ENCODE peak calls at places on chromosomes 4 and X, in five cellular contexts. W is HepG2, A is GM12878, V is K562, Q is HCT116. N is an unnamed sample.
A peak's percentile ranks its signal among the peaks of the same experiment; 100 is the strongest.

GRCh38 chrX:88746925-88747324 is at the start of gene CPXCR1:
- DNase-seq in Q (no peak), V (no peak), A (no peak), W (no peak), N (no peak)

GRCh38 chrX:110409925-110410324 is 51.3 kb downstream of the RTL9 start:
- DNase-seq in V (peak; percentile 70), Q (no peak), A (no peak), W (no peak), N (no peak)

GRCh38 chrX:47244676-47245075 is 11.9 kb downstream of the USP11 start:
- DNase-seq in W (no peak), V (no peak), Q (no peak), A (no peak), N (no peak)

GRCh38 chr4:7607156-7607910 is 172.6 kb upstream of the PSAPL1 start:
- DNase-seq in W (no peak), V (no peak), Q (no peak), A (no peak), N (no peak)

GRCh38 chr4:84232311-84233095 is 266.6 kb downstream of the NKX6-1 start:
- DNase-seq in Q (no peak), W (no peak), A (no peak), V (no peak), N (no peak)

GRCh38 chr4:21768349-21769310 is 179.9 kb downstream of the KCNIP4 start:
- DNase-seq in W (peak; percentile 28), V (peak; percentile 49), A (no peak), Q (peak; percentile 28), N (no peak)

GRCh38 chrX:2955838-2956237 is 26.7 kb upstream of the ARSD start:
- DNase-seq in W (no peak), V (no peak), Q (no peak), A (no peak), N (no peak)

GRCh38 chrX:39648548-39649254 is 449.1 kb downstream of the BCOR start:
- DNase-seq in Q (no peak), W (no peak), A (no peak), V (no peak), N (no peak)

GRCh38 chr4:10666616-10667015 is 18.0 kb downstream of the CLNK start:
- DNase-seq in Q (no peak), V (no peak), W (no peak), A (no peak), N (no peak)

GRCh38 chrX:38634665-38635064 is 73.3 kb downstream of the TSPAN7 start:
- DNase-seq in Q (no peak), V (peak; percentile 90), W (no peak), A (no peak), N (no peak)

GRCh38 chrX:40176256-40176978 is 78.7 kb upstream of the BCOR start:
- DNase-seq in A (no peak), Q (no peak), V (peak; percentile 73), W (peak; percentile 35), N (peak; percentile 56)

GRCh38 chr4:166622425-166622977 is 611.8 kb downstream of the SPOCK3 start:
- DNase-seq in W (no peak), V (no peak), Q (no peak), A (no peak), N (no peak)

GRCh38 chr4:152190907-152191306 is 345.0 kb downstream of the FBXW7 start:
- DNase-seq in Q (no peak), W (no peak), A (no peak), V (no peak), N (no peak)

GRCh38 chr4:98496446-98496845 is 162.0 kb downstream of the TSPAN5 start:
- DNase-seq in A (no peak), W (no peak), Q (no peak), V (no peak), N (no peak)

GRCh38 chr4:68466185-68466584 is 18.9 kb downstream of the TMPRSS11E start:
- DNase-seq in V (no peak), A (no peak), W (no peak), Q (peak; percentile 18), N (no peak)

GRCh38 chrX:42725196-42725595 is 52.8 kb downstream of the PPP1R2C start:
- DNase-seq in V (no peak), W (no peak), Q (no peak), A (no peak), N (no peak)

GRCh38 chr4:7429601-7430078 is 5.1 kb downstream of the PSAPL1 start:
- DNase-seq in Q (no peak), A (no peak), V (no peak), W (no peak), N (no peak)

GRCh38 chrX:84729809-84730208 is 227.6 kb upstream of the HDX start:
- DNase-seq in A (peak; percentile 5), V (peak; percentile 16), W (peak; percentile 5), Q (no peak), N (no peak)

GRCh38 chrX:110363241-110363640 is 4.6 kb downstream of the RTL9 start:
- DNase-seq in W (no peak), A (no peak), Q (no peak), V (peak; percentile 49), N (no peak)

GRCh38 chr4:141028024-141028529 is 105.2 kb downstream of the RNF150 start:
- DNase-seq in A (no peak), W (no peak), V (no peak), Q (no peak), N (no peak)

GRCh38 chr4:108560624-108561023 is 59.8 kb upstream of the RPL34 start:
- DNase-seq in Q (no peak), A (no peak), V (no peak), W (no peak), N (no peak)

GRCh38 chr4:186204103-186204559 is 12.8 kb downstream of the CYP4V2 start:
- DNase-seq in A (no peak), Q (peak; percentile 81), W (no peak), V (peak; percentile 73), N (no peak)

GRCh38 chr4:7195546-7196282 is 3.4 kb downstream of the SORCS2 start:
- DNase-seq in V (no peak), Q (no peak), A (no peak), W (no peak), N (no peak)

GRCh38 chr4:52173470-52174055 is 122.5 kb downstream of the SPATA18 start:
- DNase-seq in W (no peak), V (no peak), Q (no peak), A (no peak), N (no peak)

GRCh38 chrX:18981124-18981807 is 2.6 kb downstream of the PHKA2 start:
- DNase-seq in V (no peak), W (peak; percentile 47), A (no peak), Q (no peak), N (no peak)

GRCh38 chrX:11257290-11257689 is 35.9 kb upstream of the AMELX start:
- DNase-seq in W (no peak), A (no peak), V (no peak), Q (no peak), N (no peak)

GRCh38 chr4:108743021-108743420 is 19.8 kb downstream of the ETNPPL start:
- DNase-seq in A (no peak), Q (no peak), W (no peak), V (no peak), N (no peak)

GRCh38 chrX:38500886-38501285 is 60.5 kb upstream of the TSPAN7 start:
- DNase-seq in A (no peak), V (no peak), W (no peak), Q (no peak), N (no peak)

GRCh38 chr4:141635726-141636076 is 682 bp upstream of the IL15 start:
- DNase-seq in A (peak; percentile 73), Q (no peak), W (no peak), V (no peak), N (no peak)

GRCh38 chr4:140819621-140820020 is 63.4 kb upstream of the TBC1D9 start:
- DNase-seq in V (no peak), A (no peak), W (no peak), Q (no peak), N (no peak)

GRCh38 chr4:40750461-40751258 is 905 bp downstream of the NSUN7 start:
- DNase-seq in W (no peak), Q (no peak), A (no peak), V (no peak), N (peak; percentile 74)
- TF ChIP-seq SRF in W (no peak), Q (no peak), A (no peak), V (no peak), N (no peak)

DNA sequence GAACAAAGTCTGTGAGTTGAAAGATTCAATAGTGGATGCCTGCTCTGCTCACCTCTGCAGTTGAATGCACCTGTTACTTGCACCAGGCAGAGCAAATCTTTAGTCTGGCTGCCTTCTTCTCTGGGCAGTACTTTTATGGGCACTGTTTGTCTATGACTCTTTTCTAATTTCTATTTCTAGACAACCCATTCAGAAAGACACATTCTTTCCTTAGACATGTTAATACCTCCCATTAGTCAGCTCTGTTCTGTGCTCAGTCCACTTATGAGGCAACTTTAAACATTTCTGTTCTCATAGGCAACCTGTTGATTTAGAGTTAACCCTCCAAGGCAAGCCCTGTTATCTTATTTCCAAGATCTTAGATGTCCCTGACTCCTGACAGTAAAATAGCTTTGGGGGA is 108.9 kb downstream of the SYNPO2 start:
- DNase-seq in Q (no peak), A (no peak), W (no peak), V (no peak), N (no peak)
- TF ChIP-seq MAX in Q (no peak), A (no peak), W (no peak), V (no peak), N (no peak)

DNA sequence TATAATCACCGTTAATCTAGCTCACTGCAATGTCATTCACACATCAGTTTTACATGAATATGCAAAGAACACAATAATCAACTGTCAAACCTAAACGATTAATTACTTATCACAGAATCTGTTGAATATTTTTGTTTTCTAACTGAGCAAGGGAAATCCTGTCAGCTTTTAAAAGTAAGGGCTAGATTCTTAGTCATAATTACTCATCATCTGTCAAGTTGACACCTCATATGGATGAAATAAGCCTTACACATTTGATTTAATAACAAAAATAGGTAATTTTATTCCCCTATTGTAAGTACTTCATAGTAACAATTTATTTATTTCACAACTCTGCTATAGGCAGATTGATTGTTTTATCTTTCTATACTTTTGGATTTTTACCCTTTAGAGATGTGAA is 32.7 kb downstream of the TMA16 start:
- DNase-seq in Q (no peak), A (no peak), W (no peak), V (no peak), N (no peak)
- TF ChIP-seq SRF in Q (no peak), A (no peak), W (no peak), V (no peak), N (no peak)

GRCh38 chr4:3870567-3870962 is 104.4 kb downstream of the ADRA2C start:
- DNase-seq in W (no peak), Q (no peak), V (no peak), A (no peak), N (no peak)

GRCh38 chr4:3869661-3870566 is 103.7 kb downstream of the ADRA2C start:
- DNase-seq in W (no peak), Q (no peak), A (no peak), V (no peak), N (no peak)

GRCh38 chr4:3871881-3872833 is 106.0 kb downstream of the ADRA2C start:
- DNase-seq in A (no peak), Q (no peak), V (no peak), W (no peak), N (peak; percentile 70)

GRCh38 chr4:3872834-3873313 is 106.7 kb downstream of the ADRA2C start:
- DNase-seq in Q (no peak), W (no peak), A (no peak), V (no peak), N (no peak)

GRCh38 chr4:3871181-3871852 is 105.1 kb downstream of the ADRA2C start:
- DNase-seq in A (no peak), Q (no peak), W (no peak), V (peak; percentile 7), N (peak; percentile 61)
- TF ChIP-seq MAX in A (no peak), Q (no peak), W (no peak), V (no peak), N (peak; percentile 58)